ENCODE peak calls at places on chromosomes 16 and 17, in ten cellular contexts. One of them, this sample, is unnamed.

GRCh38 chr16:4393243-4393606 is 21.6 kb downstream of the VASN start:
- DNase-seq in colonic mucosa: no peak
- DNase-seq in HL-60: no peak
- DNase-seq in endothelial cell of umbilical vein: no peak
- DNase-seq in fibroblast of mammary gland: peak
- DNase-seq in lower leg skin: no peak
- DNase-seq in WTC11: no peak
- DNase-seq in thoracic aorta: no peak
- DNase-seq in lower lobe of right lung: peak
- DNase-seq in PC-3: peak
- DNase-seq in this sample: peak

GRCh38 chr17:40550608-40551007 is 14.7 kb downstream of the CCR7 start:
- DNase-seq in colonic mucosa: peak
- DNase-seq in HL-60: no peak
- DNase-seq in endothelial cell of umbilical vein: no peak
- DNase-seq in fibroblast of mammary gland: peak
- DNase-seq in lower leg skin: peak
- DNase-seq in WTC11: peak
- DNase-seq in thoracic aorta: no peak
- DNase-seq in lower lobe of right lung: no peak
- DNase-seq in PC-3: no peak
- DNase-seq in this sample: peak

GRCh38 chr17:48732688-48733629 is 4.4 kb upstream of the HOXB13 start:
- DNase-seq in colonic mucosa: peak
- DNase-seq in HL-60: no peak
- DNase-seq in endothelial cell of umbilical vein: no peak
- DNase-seq in fibroblast of mammary gland: no peak
- DNase-seq in lower leg skin: no peak
- DNase-seq in WTC11: no peak
- DNase-seq in thoracic aorta: no peak
- DNase-seq in lower lobe of right lung: no peak
- DNase-seq in PC-3: peak
- DNase-seq in this sample: no peak

GRCh38 chr16:10528635-10529034 is 51.8 kb downstream of the EMP2 start:
- DNase-seq in colonic mucosa: no peak
- DNase-seq in HL-60: no peak
- DNase-seq in endothelial cell of umbilical vein: no peak
- DNase-seq in fibroblast of mammary gland: no peak
- DNase-seq in lower leg skin: no peak
- DNase-seq in WTC11: no peak
- DNase-seq in thoracic aorta: no peak
- DNase-seq in lower lobe of right lung: no peak
- DNase-seq in PC-3: no peak
- DNase-seq in this sample: no peak

GRCh38 chr17:59785091-59785799 is 77.8 kb downstream of the VMP1 start:
- DNase-seq in colonic mucosa: no peak
- DNase-seq in HL-60: no peak
- DNase-seq in endothelial cell of umbilical vein: peak
- DNase-seq in fibroblast of mammary gland: peak
- DNase-seq in lower leg skin: no peak
- DNase-seq in WTC11: no peak
- DNase-seq in thoracic aorta: no peak
- DNase-seq in lower lobe of right lung: no peak
- DNase-seq in PC-3: peak
- DNase-seq in this sample: peak

GRCh38 chr16:10731790-10732189 is 11.9 kb upstream of the NUBP1 start:
- DNase-seq in colonic mucosa: no peak
- DNase-seq in HL-60: no peak
- DNase-seq in endothelial cell of umbilical vein: no peak
- DNase-seq in fibroblast of mammary gland: no peak
- DNase-seq in lower leg skin: no peak
- DNase-seq in WTC11: no peak
- DNase-seq in thoracic aorta: no peak
- DNase-seq in lower lobe of right lung: no peak
- DNase-seq in PC-3: no peak
- DNase-seq in this sample: no peak

GRCh38 chr16:85557083-85557975 is 55.8 kb upstream of the GSE1 start:
- DNase-seq in colonic mucosa: peak
- DNase-seq in HL-60: no peak
- DNase-seq in endothelial cell of umbilical vein: no peak
- DNase-seq in fibroblast of mammary gland: no peak
- DNase-seq in lower leg skin: no peak
- DNase-seq in WTC11: no peak
- DNase-seq in thoracic aorta: no peak
- DNase-seq in lower lobe of right lung: no peak
- DNase-seq in PC-3: peak
- DNase-seq in this sample: peak

GRCh38 chr16:4696905-4697866 is 3.8 kb downstream of the NUDT16L1 start:
- DNase-seq in colonic mucosa: no peak
- DNase-seq in HL-60: no peak
- DNase-seq in endothelial cell of umbilical vein: no peak
- DNase-seq in fibroblast of mammary gland: no peak
- DNase-seq in lower leg skin: no peak
- DNase-seq in WTC11: no peak
- DNase-seq in thoracic aorta: no peak
- DNase-seq in lower lobe of right lung: no peak
- DNase-seq in PC-3: no peak
- DNase-seq in this sample: no peak

GRCh38 chr16:67563708-67564468 is 1.6 kb downstream of the CTCF start:
- DNase-seq in colonic mucosa: peak
- DNase-seq in HL-60: peak
- DNase-seq in endothelial cell of umbilical vein: peak
- DNase-seq in fibroblast of mammary gland: peak
- DNase-seq in lower leg skin: peak
- DNase-seq in WTC11: no peak
- DNase-seq in thoracic aorta: no peak
- DNase-seq in lower lobe of right lung: peak
- DNase-seq in PC-3: peak
- DNase-seq in this sample: peak

GRCh38 chr17:64032081-64032480 is 11.6 kb upstream of the ICAM2 start:
- DNase-seq in colonic mucosa: peak
- DNase-seq in HL-60: no peak
- DNase-seq in endothelial cell of umbilical vein: no peak
- DNase-seq in fibroblast of mammary gland: peak
- DNase-seq in lower leg skin: no peak
- DNase-seq in WTC11: no peak
- DNase-seq in thoracic aorta: no peak
- DNase-seq in lower lobe of right lung: no peak
- DNase-seq in PC-3: peak
- DNase-seq in this sample: no peak

GRCh38 chr16:66408181-66409048 is 18.7 kb upstream of the BEAN1 start:
- DNase-seq in colonic mucosa: peak
- DNase-seq in HL-60: peak
- DNase-seq in endothelial cell of umbilical vein: peak
- DNase-seq in fibroblast of mammary gland: peak
- DNase-seq in lower leg skin: peak
- DNase-seq in WTC11: no peak
- DNase-seq in thoracic aorta: no peak
- DNase-seq in lower lobe of right lung: no peak
- DNase-seq in PC-3: peak
- DNase-seq in this sample: peak

GRCh38 chr16:11740567-11740966 is 2.1 kb downstream of the TXNDC11 start:
- DNase-seq in colonic mucosa: no peak
- DNase-seq in HL-60: no peak
- DNase-seq in endothelial cell of umbilical vein: no peak
- DNase-seq in fibroblast of mammary gland: no peak
- DNase-seq in lower leg skin: no peak
- DNase-seq in WTC11: no peak
- DNase-seq in thoracic aorta: no peak
- DNase-seq in lower lobe of right lung: no peak
- DNase-seq in PC-3: no peak
- DNase-seq in this sample: no peak

GRCh38 chr17:57080708-57081107 is 4.3 kb upstream of the AKAP1 start:
- DNase-seq in colonic mucosa: no peak
- DNase-seq in HL-60: no peak
- DNase-seq in endothelial cell of umbilical vein: no peak
- DNase-seq in fibroblast of mammary gland: no peak
- DNase-seq in lower leg skin: no peak
- DNase-seq in WTC11: no peak
- DNase-seq in thoracic aorta: no peak
- DNase-seq in lower lobe of right lung: no peak
- DNase-seq in PC-3: peak
- DNase-seq in this sample: peak

GRCh38 chr16:22623351-22623781 is 112.7 kb downstream of the NPIPB5 start:
- DNase-seq in colonic mucosa: no peak
- DNase-seq in HL-60: no peak
- DNase-seq in endothelial cell of umbilical vein: no peak
- DNase-seq in fibroblast of mammary gland: peak
- DNase-seq in lower leg skin: no peak
- DNase-seq in WTC11: no peak
- DNase-seq in thoracic aorta: no peak
- DNase-seq in lower lobe of right lung: no peak
- DNase-seq in PC-3: no peak
- DNase-seq in this sample: peak

GRCh38 chr16:85582177-85582888 is 30.8 kb upstream of the GSE1 start:
- DNase-seq in colonic mucosa: no peak
- DNase-seq in HL-60: no peak
- DNase-seq in endothelial cell of umbilical vein: no peak
- DNase-seq in fibroblast of mammary gland: no peak
- DNase-seq in lower leg skin: no peak
- DNase-seq in WTC11: no peak
- DNase-seq in thoracic aorta: no peak
- DNase-seq in lower lobe of right lung: no peak
- DNase-seq in PC-3: no peak
- DNase-seq in this sample: no peak

GRCh38 chr17:51435641-51436091 is 175.3 kb downstream of the UTP18 start:
- DNase-seq in colonic mucosa: peak
- DNase-seq in HL-60: no peak
- DNase-seq in endothelial cell of umbilical vein: peak
- DNase-seq in fibroblast of mammary gland: peak
- DNase-seq in lower leg skin: no peak
- DNase-seq in WTC11: peak
- DNase-seq in thoracic aorta: no peak
- DNase-seq in lower lobe of right lung: peak
- DNase-seq in PC-3: peak
- DNase-seq in this sample: peak

GRCh38 chr17:81961087-81961514 is at the start of gene NOTUM:
- DNase-seq in colonic mucosa: no peak
- DNase-seq in HL-60: no peak
- DNase-seq in endothelial cell of umbilical vein: no peak
- DNase-seq in fibroblast of mammary gland: no peak
- DNase-seq in lower leg skin: no peak
- DNase-seq in WTC11: peak
- DNase-seq in thoracic aorta: no peak
- DNase-seq in lower lobe of right lung: no peak
- DNase-seq in PC-3: peak
- DNase-seq in this sample: no peak

DNA sequence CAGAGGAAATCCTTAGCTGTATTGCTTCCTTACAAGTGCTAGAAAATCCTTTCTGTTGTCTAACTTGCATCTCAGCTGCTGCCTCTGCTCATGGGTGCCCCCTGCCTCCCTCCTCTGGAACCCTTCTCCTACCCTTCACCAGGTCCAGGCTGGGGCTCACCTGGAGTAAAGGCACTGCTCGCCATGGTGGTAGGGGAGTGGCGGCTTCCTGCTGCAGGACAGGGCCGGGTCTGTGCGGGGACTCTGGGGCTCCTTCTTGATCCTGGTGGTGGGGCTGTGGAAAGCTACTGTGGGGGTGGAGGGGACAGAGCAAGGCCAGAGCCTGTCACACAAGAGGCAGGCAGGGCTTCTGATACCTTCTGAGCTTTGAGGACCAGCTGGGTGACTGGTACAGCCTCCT is 12.4 kb downstream of the ETV4 start:
- DNase-seq in colonic mucosa: no peak
- DNase-seq in HL-60: no peak
- DNase-seq in endothelial cell of umbilical vein: no peak
- DNase-seq in fibroblast of mammary gland: no peak
- DNase-seq in lower leg skin: no peak
- DNase-seq in WTC11: no peak
- DNase-seq in thoracic aorta: no peak
- DNase-seq in lower lobe of right lung: no peak
- DNase-seq in PC-3: no peak
- DNase-seq in this sample: no peak
- TF ChIP-seq CTCF in colonic mucosa: no peak
- TF ChIP-seq CTCF in HL-60: no peak
- TF ChIP-seq CTCF in endothelial cell of umbilical vein: no peak
- TF ChIP-seq CTCF in fibroblast of mammary gland: peak
- TF ChIP-seq CTCF in lower leg skin: no peak
- TF ChIP-seq CTCF in WTC11: no peak
- TF ChIP-seq CTCF in thoracic aorta: no peak
- TF ChIP-seq CTCF in lower lobe of right lung: no peak
- TF ChIP-seq CTCF in PC-3: peak
- TF ChIP-seq CTCF in this sample: no peak

GRCh38 chr16:27169511-27170071 is 33.7 kb upstream of the KDM8 start:
- DNase-seq in colonic mucosa: peak
- DNase-seq in HL-60: no peak
- DNase-seq in endothelial cell of umbilical vein: peak
- DNase-seq in fibroblast of mammary gland: peak
- DNase-seq in lower leg skin: peak
- DNase-seq in WTC11: no peak
- DNase-seq in thoracic aorta: no peak
- DNase-seq in lower lobe of right lung: no peak
- DNase-seq in PC-3: peak
- DNase-seq in this sample: peak
- TF ChIP-seq CTCF in colonic mucosa: no peak
- TF ChIP-seq CTCF in HL-60: peak
- TF ChIP-seq CTCF in endothelial cell of umbilical vein: peak
- TF ChIP-seq CTCF in fibroblast of mammary gland: peak
- TF ChIP-seq CTCF in lower leg skin: no peak
- TF ChIP-seq CTCF in WTC11: no peak
- TF ChIP-seq CTCF in thoracic aorta: no peak
- TF ChIP-seq CTCF in lower lobe of right lung: no peak
- TF ChIP-seq CTCF in PC-3: peak
- TF ChIP-seq CTCF in this sample: peak

GRCh38 chr17:73820686-73821448 is 176.6 kb upstream of the SDK2 start:
- DNase-seq in colonic mucosa: peak
- DNase-seq in HL-60: no peak
- DNase-seq in endothelial cell of umbilical vein: no peak
- DNase-seq in fibroblast of mammary gland: peak
- DNase-seq in lower leg skin: no peak
- DNase-seq in WTC11: peak
- DNase-seq in thoracic aorta: no peak
- DNase-seq in lower lobe of right lung: no peak
- DNase-seq in PC-3: no peak
- DNase-seq in this sample: no peak
- TF ChIP-seq CTCF in colonic mucosa: peak
- TF ChIP-seq CTCF in HL-60: no peak
- TF ChIP-seq CTCF in endothelial cell of umbilical vein: no peak
- TF ChIP-seq CTCF in fibroblast of mammary gland: peak
- TF ChIP-seq CTCF in lower leg skin: no peak
- TF ChIP-seq CTCF in WTC11: no peak
- TF ChIP-seq CTCF in thoracic aorta: no peak
- TF ChIP-seq CTCF in lower lobe of right lung: peak
- TF ChIP-seq CTCF in PC-3: no peak
- TF ChIP-seq CTCF in this sample: no peak

GRCh38 chr16:13866073-13866472 is 53.9 kb upstream of the ERCC4 start:
- DNase-seq in colonic mucosa: peak
- DNase-seq in HL-60: peak
- DNase-seq in endothelial cell of umbilical vein: peak
- DNase-seq in fibroblast of mammary gland: peak
- DNase-seq in lower leg skin: peak
- DNase-seq in WTC11: peak
- DNase-seq in thoracic aorta: no peak
- DNase-seq in lower lobe of right lung: peak
- DNase-seq in PC-3: peak
- DNase-seq in this sample: peak
- TF ChIP-seq CTCF in colonic mucosa: peak
- TF ChIP-seq CTCF in HL-60: no peak
- TF ChIP-seq CTCF in endothelial cell of umbilical vein: peak
- TF ChIP-seq CTCF in fibroblast of mammary gland: peak
- TF ChIP-seq CTCF in lower leg skin: no peak
- TF ChIP-seq CTCF in WTC11: peak
- TF ChIP-seq CTCF in thoracic aorta: peak
- TF ChIP-seq CTCF in lower lobe of right lung: peak
- TF ChIP-seq CTCF in PC-3: peak
- TF ChIP-seq CTCF in this sample: peak

GRCh38 chr16:58652741-58653140 is 23.1 kb upstream of the CNOT1 start:
- DNase-seq in colonic mucosa: no peak
- DNase-seq in HL-60: no peak
- DNase-seq in endothelial cell of umbilical vein: no peak
- DNase-seq in fibroblast of mammary gland: peak
- DNase-seq in lower leg skin: no peak
- DNase-seq in WTC11: peak
- DNase-seq in thoracic aorta: no peak
- DNase-seq in lower lobe of right lung: no peak
- DNase-seq in PC-3: no peak
- DNase-seq in this sample: peak
- TF ChIP-seq CTCF in colonic mucosa: no peak
- TF ChIP-seq CTCF in HL-60: no peak
- TF ChIP-seq CTCF in endothelial cell of umbilical vein: no peak
- TF ChIP-seq CTCF in fibroblast of mammary gland: no peak
- TF ChIP-seq CTCF in lower leg skin: no peak
- TF ChIP-seq CTCF in WTC11: no peak
- TF ChIP-seq CTCF in thoracic aorta: no peak
- TF ChIP-seq CTCF in lower lobe of right lung: no peak
- TF ChIP-seq CTCF in PC-3: no peak
- TF ChIP-seq CTCF in this sample: no peak

This sample was measured in MCF 10A.